ENCODE peak calls at places on chromosome 16, in ten cellular contexts. X is tibial nerve, U is IMR-90, K is vagina, Z is ovary, Y is GM12878, G is sigmoid colon, A is NB4, N is Peyer's patch, L is GM12891. V is an unnamed sample.

GRCh38 chr16:84864266-84864955 is 44.6 kb downstream of the CRISPLD2 start:
- DNase-seq in X (no peak), U (no peak), K (no peak), Z (no peak), Y (no peak), G (no peak), A (no peak), N (no peak), L (no peak), V (no peak)

GRCh38 chr16:4612474-4612931 is 2.2 kb downstream of the UBALD1 start:
- DNase-seq in X (no peak), U (no peak), K (no peak), Z (no peak), Y (no peak), G (peak), A (peak), N (no peak), L (peak), V (peak)

GRCh38 chr16:23072769-23073549 is 76.3 kb downstream of the USP31 start:
- DNase-seq in X (no peak), U (peak), K (no peak), Z (no peak), Y (no peak), G (no peak), A (no peak), N (no peak), L (no peak), V (no peak)

GRCh38 chr16:48452991-48453760 is 68.0 kb upstream of the SIAH1 start:
- DNase-seq in X (no peak), U (no peak), K (no peak), Z (no peak), Y (no peak), G (no peak), A (no peak), N (no peak), L (no peak), V (no peak)

GRCh38 chr16:81488687-81489411 is 44.2 kb downstream of the CMIP start:
- DNase-seq in X (no peak), U (no peak), K (no peak), Z (no peak), Y (no peak), G (no peak), A (no peak), N (no peak), L (no peak), V (no peak)

GRCh38 chr16:85675528-85675927 is 13.2 kb downstream of the GINS2 start:
- DNase-seq in X (no peak), U (peak), K (no peak), Z (no peak), Y (no peak), G (no peak), A (peak), N (no peak), L (no peak), V (peak)

GRCh38 chr16:82016268-82016667 is 5.0 kb upstream of the SDR42E1 start:
- DNase-seq in X (no peak), U (peak), K (no peak), Z (no peak), Y (no peak), G (no peak), A (peak), N (no peak), L (no peak), V (peak)

GRCh38 chr16:83002351-83003334 is 375.9 kb downstream of the CDH13 start:
- DNase-seq in X (no peak), U (peak), K (no peak), Z (no peak), Y (no peak), G (no peak), A (no peak), N (no peak), L (no peak), V (no peak)

GRCh38 chr16:4371481-4372314 is at the start of gene VASN:
- DNase-seq in X (peak), U (peak), K (no peak), Z (peak), Y (no peak), G (peak), A (peak), N (peak), L (peak), V (peak)

GRCh38 chr16:27671410-27671809 is 121.5 kb downstream of the KATNIP start:
- DNase-seq in X (no peak), U (no peak), K (no peak), Z (no peak), Y (no peak), G (no peak), A (no peak), N (no peak), L (no peak), V (no peak)

GRCh38 chr16:90018297-90019200 is 707 bp downstream of the DBNDD1 start:
- DNase-seq in X (no peak), U (no peak), K (no peak), Z (no peak), Y (no peak), G (no peak), A (no peak), N (peak), L (no peak), V (no peak)

GRCh38 chr16:69522732-69523404 is 42.9 kb upstream of the NFAT5 start:
- DNase-seq in X (no peak), U (no peak), K (no peak), Z (no peak), Y (no peak), G (no peak), A (peak), N (no peak), L (no peak), V (peak)

GRCh38 chr16:8631373-8631772 is 9.9 kb downstream of the METTL22 start:
- DNase-seq in X (no peak), U (no peak), K (no peak), Z (no peak), Y (no peak), G (no peak), A (no peak), N (no peak), L (no peak), V (no peak)

GRCh38 chr16:57645691-57646387 is 17.4 kb downstream of the ADGRG1 start:
- DNase-seq in X (no peak), U (peak), K (no peak), Z (no peak), Y (no peak), G (peak), A (no peak), N (no peak), L (no peak), V (no peak)

GRCh38 chr16:72961863-72962262 is 86.1 kb downstream of the ZFHX3 start:
- DNase-seq in X (no peak), U (no peak), K (no peak), Z (no peak), Y (no peak), G (no peak), A (no peak), N (no peak), L (no peak), V (no peak)

GRCh38 chr16:22206847-22207714 is 1.0 kb downstream of the EEF2K start:
- DNase-seq in X (peak), U (peak), K (no peak), Z (peak), Y (peak), G (peak), A (peak), N (peak), L (no peak), V (peak)

DNA sequence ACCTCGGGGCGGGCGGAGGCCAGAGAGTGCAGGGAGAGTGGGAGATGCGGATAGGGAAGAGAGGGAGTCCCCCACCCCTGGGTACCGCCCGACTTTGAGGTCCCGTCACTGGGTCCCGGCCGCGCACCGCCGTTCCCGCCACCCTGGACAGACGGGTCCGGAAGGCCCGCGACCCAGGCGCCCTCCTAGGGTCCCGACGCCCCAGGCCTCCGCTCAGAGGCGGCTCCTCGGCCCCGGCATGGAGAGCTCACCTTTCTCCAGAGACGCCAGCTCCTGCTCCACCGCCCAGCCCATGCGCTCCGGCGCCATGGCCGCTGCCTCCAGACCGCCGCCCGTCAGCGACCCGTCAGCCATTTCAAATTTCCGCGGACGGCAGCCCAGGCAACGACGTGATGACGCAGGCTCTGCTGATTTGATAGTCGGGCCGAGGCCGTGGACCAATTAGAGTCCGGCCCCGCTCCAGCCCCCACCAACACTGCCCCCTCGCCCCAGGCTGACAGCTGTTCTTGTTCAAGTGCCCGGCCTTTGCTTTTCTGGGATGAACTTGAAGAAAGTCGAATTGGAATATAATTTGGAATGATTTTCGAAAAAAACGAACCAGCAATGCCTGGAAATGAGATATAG is at the start of gene SHCBP1:
- DNase-seq in X (peak), U (peak), K (no peak), Z (peak), Y (peak), G (peak), A (peak), N (peak), L (peak), V (peak)
- TF ChIP-seq POLR2A in X (no peak), U (peak), K (no peak), Z (no peak), Y (peak), G (no peak), A (peak), N (no peak), L (peak), V (peak)

GRCh38 chr16:66516808-66517585 is 32.9 kb downstream of the TK2 start:
- DNase-seq in X (peak), U (peak), K (no peak), Z (peak), Y (peak), G (peak), A (peak), N (peak), L (peak), V (peak)
- TF ChIP-seq POLR2A in X (peak), U (no peak), K (no peak), Z (peak), Y (no peak), G (no peak), A (no peak), N (no peak), L (no peak), V (peak)

GRCh38 chr16:632486-633335 is 1.9 kb downstream of the WFIKKN1 start:
- DNase-seq in X (no peak), U (no peak), K (no peak), Z (peak), Y (no peak), G (no peak), A (no peak), N (no peak), L (no peak), V (no peak)

GRCh38 chr16:633336-634050 is 2.6 kb downstream of the METTL26 start:
- DNase-seq in X (no peak), U (no peak), K (no peak), Z (peak), Y (no peak), G (no peak), A (no peak), N (no peak), L (no peak), V (no peak)

GRCh38 chr16:630024-630814 is 566 bp upstream of the WFIKKN1 start:
- DNase-seq in X (no peak), U (no peak), K (no peak), Z (peak), Y (no peak), G (no peak), A (no peak), N (no peak), L (no peak), V (no peak)

GRCh38 chr16:630815-631405 is at the start of gene WFIKKN1:
- DNase-seq in X (no peak), U (no peak), K (no peak), Z (peak), Y (no peak), G (no peak), A (no peak), N (no peak), L (no peak), V (peak)

GRCh38 chr16:631808-632358 is 1.1 kb downstream of the WFIKKN1 start:
- DNase-seq in X (no peak), U (no peak), K (no peak), Z (no peak), Y (no peak), G (no peak), A (no peak), N (no peak), L (no peak), V (no peak)
- TF ChIP-seq POLR2A in X (no peak), U (no peak), K (no peak), Z (no peak), Y (no peak), G (no peak), A (no peak), N (no peak), L (no peak), V (no peak)

DNA sequence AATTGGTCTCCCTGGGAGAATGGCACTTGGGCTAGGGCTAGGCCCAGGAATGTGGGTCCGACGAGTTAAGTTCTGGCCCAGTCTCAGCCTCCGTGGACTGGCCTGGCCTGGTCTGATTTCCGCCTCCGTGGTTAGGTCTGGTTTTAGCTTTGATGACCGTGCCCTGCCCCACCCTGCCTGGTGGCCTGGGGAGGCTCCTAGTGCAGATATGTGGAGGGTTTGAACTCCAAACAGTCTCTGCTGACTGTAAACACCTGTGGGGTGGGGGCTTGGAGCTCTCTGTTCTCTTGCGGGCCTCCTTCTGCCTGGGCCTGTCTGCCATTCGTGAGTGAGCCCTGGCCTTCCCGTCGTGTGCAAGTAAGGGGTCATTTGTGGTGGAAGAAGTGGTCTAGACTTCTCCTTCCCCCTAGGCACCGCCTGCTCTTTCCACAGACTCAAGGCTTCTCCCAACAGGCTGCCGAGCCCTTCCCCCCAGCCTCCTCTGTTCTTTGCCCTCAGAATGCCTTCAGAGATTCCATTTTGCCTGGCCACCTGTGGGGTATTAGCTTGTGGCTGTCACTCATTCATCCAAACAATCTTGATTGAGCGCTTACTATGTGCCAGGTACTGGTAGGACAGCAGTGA is 1.5 kb downstream of the ATP6V0C start:
- DNase-seq in X (no peak), U (no peak), K (no peak), Z (no peak), Y (no peak), G (no peak), A (peak), N (no peak), L (no peak), V (peak)
- TF ChIP-seq POLR2A in X (no peak), U (no peak), K (no peak), Z (no peak), Y (no peak), G (no peak), A (no peak), N (no peak), L (no peak), V (peak)

GRCh38 chr16:86823895-86824671 is 245.7 kb downstream of the FOXL1 start:
- DNase-seq in X (no peak), U (peak), K (no peak), Z (no peak), Y (no peak), G (no peak), A (peak), N (no peak), L (no peak), V (no peak)
- TF ChIP-seq POLR2A in X (no peak), U (no peak), K (no peak), Z (no peak), Y (no peak), G (no peak), A (no peak), N (no peak), L (no peak), V (no peak)

GRCh38 chr16:66936462-66936861 is 1.1 kb downstream of the CES2 start:
- DNase-seq in X (no peak), U (no peak), K (no peak), Z (no peak), Y (no peak), G (no peak), A (no peak), N (peak), L (no peak), V (no peak)
- TF ChIP-seq POLR2A in X (no peak), U (no peak), K (no peak), Z (no peak), Y (no peak), G (no peak), A (no peak), N (peak), L (no peak), V (no peak)

GRCh38 chr16:29807426-29808218 is 1.3 kb downstream of the MAZ start:
- DNase-seq in X (peak), U (peak), K (no peak), Z (peak), Y (no peak), G (peak), A (peak), N (peak), L (peak), V (peak)
- TF ChIP-seq POLR2A in X (peak), U (no peak), K (no peak), Z (no peak), Y (peak), G (peak), A (peak), N (peak), L (peak), V (peak)

V was measured in erythroblast.